ENCODE peak calls at places on chromosomes 5 and 9, in five cellular contexts. T, J, E, F and D are unnamed samples.

GRCh38 chr5:57696005-57696755 is 213.6 kb upstream of the ACTBL2 start:
- DNase-seq in T (no peak), J (no peak), E (no peak), F (no peak), D (no peak)

GRCh38 chr5:176389114-176389768 is 690 bp downstream of the HIGD2A start:
- DNase-seq in T (no peak), J (no peak), E (no peak), F (no peak), D (no peak)

GRCh38 chr5:103450333-103451061 is 112.1 kb downstream of the NUDT12 start:
- DNase-seq in T (no peak), J (peak; percentile 77), E (no peak), F (no peak), D (no peak)

GRCh38 chr5:10518352-10518751 is 45.5 kb upstream of the ANKRD33B start:
- DNase-seq in T (no peak), J (peak; percentile 68), E (no peak), F (no peak), D (no peak)

GRCh38 chr9:82987790-82988189 is 75.2 kb downstream of the RASEF start:
- DNase-seq in T (no peak), J (no peak), E (no peak), F (no peak), D (peak; percentile 56)

GRCh38 chr5:160685695-160686094 is 166.3 kb downstream of the ATP10B start:
- DNase-seq in T (no peak), J (no peak), E (peak; percentile 61), F (no peak), D (no peak)

GRCh38 chr9:85743290-85744128 is 1.8 kb upstream of the AGTPBP1 start:
- DNase-seq in T (no peak), J (peak; percentile 87), E (peak; percentile 22), F (peak; percentile 82), D (peak; percentile 46)

GRCh38 chr5:172299916-172300439 is 16.4 kb upstream of the UBTD2 start:
- DNase-seq in T (peak; percentile 15), J (peak; percentile 68), E (no peak), F (no peak), D (no peak)

GRCh38 chr5:1955586-1955985 is 72.9 kb upstream of the IRX4 start:
- DNase-seq in T (peak; percentile 56), J (no peak), E (no peak), F (no peak), D (no peak)

GRCh38 chr5:89255845-89256463 is 373.0 kb upstream of the MEF2C start:
- DNase-seq in T (no peak), J (peak; percentile 59), E (no peak), F (no peak), D (no peak)

GRCh38 chr9:109574061-109574882 is 76.2 kb upstream of the PTPN3 start:
- DNase-seq in T (no peak), J (peak; percentile 78), E (peak; percentile 55), F (no peak), D (no peak)

GRCh38 chr9:117887383-117887782 is 183.2 kb downstream of the TLR4 start:
- DNase-seq in T (no peak), J (no peak), E (no peak), F (no peak), D (no peak)

GRCh38 chr5:99900302-99900811 is 634.8 kb upstream of the FAM174A start:
- DNase-seq in T (no peak), J (no peak), E (peak; percentile 34), F (no peak), D (no peak)

GRCh38 chr5:56516936-56517521 is 283.9 kb upstream of the ANKRD55 start:
- DNase-seq in T (no peak), J (peak; percentile 47), E (peak; percentile 67), F (no peak), D (peak; percentile 32)

GRCh38 chr5:90866915-90867715 is 308.5 kb downstream of the ADGRV1 start:
- DNase-seq in T (no peak), J (peak; percentile 33), E (no peak), F (no peak), D (no peak)

GRCh38 chr5:9865574-9865973 is 235.4 kb upstream of the TAS2R1 start:
- DNase-seq in T (no peak), J (no peak), E (no peak), F (no peak), D (no peak)

GRCh38 chr5:170408189-170408588 is 19.0 kb upstream of the KCNMB1 start:
- DNase-seq in T (no peak), J (peak; percentile 8), E (no peak), F (no peak), D (no peak)

GRCh38 chr5:174204914-174205313 is 159.4 kb downstream of the NSG2 start:
- DNase-seq in T (no peak), J (no peak), E (peak; percentile 45), F (no peak), D (no peak)

GRCh38 chr9:119284118-119284517 is 85.1 kb downstream of the BRINP1 start:
- DNase-seq in T (no peak), J (peak; percentile 26), E (no peak), F (no peak), D (no peak)

GRCh38 chr9:33489070-33489469 is 15.3 kb upstream of the NOL6 start:
- DNase-seq in T (no peak), J (peak; percentile 74), E (no peak), F (no peak), D (no peak)

GRCh38 chr9:69554945-69555344 is 117.2 kb downstream of the APBA1 start:
- DNase-seq in T (no peak), J (peak; percentile 97), E (no peak), F (no peak), D (no peak)

GRCh38 chr5:27652505-27652904 is 614.1 kb upstream of the CDH9 start:
- DNase-seq in T (no peak), J (peak; percentile 10), E (no peak), F (no peak), D (no peak)
- TF ChIP-seq CTCF in T (no peak), J (no peak), E (no peak), F (no peak), D (no peak)

GRCh38 chr5:157739388-157740045 is 4.0 kb upstream of the LSM11 start:
- DNase-seq in T (no peak), J (no peak), E (no peak), F (no peak), D (no peak)

GRCh38 chr5:157743163-157744054 is at the start of gene LSM11:
- DNase-seq in T (peak; percentile 97), J (peak; percentile 87), E (peak; percentile 95), F (peak; percentile 96), D (peak; percentile 96)

GRCh38 chr5:157744055-157745011 is 821 bp downstream of the LSM11 start:
- DNase-seq in T (no peak), J (no peak), E (no peak), F (peak; percentile 73), D (peak; percentile 61)

GRCh38 chr5:157735991-157736390 is 4.8 kb downstream of the THG1L start:
- DNase-seq in T (no peak), J (no peak), E (no peak), F (no peak), D (no peak)

DNA sequence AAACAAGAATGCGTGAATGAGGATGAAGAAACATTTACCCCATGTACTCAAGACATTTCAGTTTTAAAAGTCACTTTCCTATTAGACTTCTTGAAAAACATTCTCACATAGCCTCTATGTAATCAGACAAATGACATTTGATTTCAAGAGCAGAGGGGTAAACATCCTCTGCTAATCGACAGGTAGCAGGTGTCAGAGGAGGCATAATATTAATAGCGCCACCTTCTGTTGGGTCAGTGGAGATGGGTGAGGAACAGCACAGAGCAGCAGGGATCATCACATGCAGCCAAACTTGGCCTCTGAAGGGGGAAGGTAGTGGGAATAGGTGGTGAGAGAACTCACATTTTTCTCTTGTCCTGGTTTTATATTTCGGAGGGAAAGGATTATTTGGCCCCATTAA is 3.3 kb upstream of the LSM11 start:
- DNase-seq in T (no peak), J (peak; percentile 18), E (peak; percentile 43), F (no peak), D (no peak)
- TF ChIP-seq CTCF in T (peak; percentile 54), J (peak; percentile 45), E (peak; percentile 56), F (peak; percentile 36), D (no peak)

GRCh38 chr9:124675261-124676158 is 95.6 kb downstream of the NR6A1 start:
- DNase-seq in T (no peak), J (no peak), E (no peak), F (no peak), D (no peak)
- TF ChIP-seq CTCF in T (no peak), J (no peak), E (no peak), F (no peak), D (no peak)

GRCh38 chr9:36969216-36969771 is 64.8 kb downstream of the PAX5 start:
- DNase-seq in T (no peak), J (no peak), E (no peak), F (peak; percentile 54), D (no peak)
- TF ChIP-seq CTCF in T (no peak), J (no peak), E (no peak), F (no peak), D (no peak)

DNA sequence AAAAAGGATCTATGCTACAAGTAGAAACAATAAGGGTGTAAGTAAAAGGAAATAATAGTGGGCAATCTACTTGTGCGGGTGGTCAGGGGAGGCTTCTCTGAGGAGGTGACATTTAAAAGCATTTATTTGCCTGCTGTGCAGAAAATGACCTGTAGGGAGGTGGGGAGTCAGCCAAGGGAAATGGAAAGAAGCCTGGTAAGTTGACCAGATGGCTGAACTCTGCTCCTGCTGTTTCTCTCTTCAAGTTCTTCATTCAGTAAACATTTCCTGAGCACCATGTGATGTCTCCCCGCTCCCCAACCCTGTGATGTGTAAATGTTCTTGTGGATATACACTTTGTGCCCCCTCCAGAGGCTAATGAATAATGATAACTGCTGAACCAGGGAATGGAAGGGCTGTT is 9.9 kb upstream of the SPIN1 start:
- DNase-seq in T (no peak), J (peak; percentile 24), E (no peak), F (no peak), D (no peak)
- TF ChIP-seq CTCF in T (peak; percentile 25), J (peak; percentile 18), E (no peak), F (no peak), D (no peak)

GRCh38 chr9:23790341-23791260 is 35.4 kb downstream of the ELAVL2 start:
- DNase-seq in T (no peak), J (no peak), E (no peak), F (no peak), D (no peak)

GRCh38 chr9:23789529-23790254 is 36.3 kb downstream of the ELAVL2 start:
- DNase-seq in T (no peak), J (no peak), E (no peak), F (no peak), D (no peak)

GRCh38 chr9:23781111-23781510 is 44.9 kb downstream of the ELAVL2 start:
- DNase-seq in T (no peak), J (no peak), E (no peak), F (no peak), D (no peak)

GRCh38 chr9:23783509-23783908 is 42.5 kb downstream of the ELAVL2 start:
- DNase-seq in T (no peak), J (no peak), E (no peak), F (no peak), D (no peak)

GRCh38 chr9:23784962-23785361 is 41.1 kb downstream of the ELAVL2 start:
- DNase-seq in T (no peak), J (no peak), E (no peak), F (no peak), D (no peak)
- TF ChIP-seq CTCF in T (no peak), J (no peak), E (no peak), F (no peak), D (no peak)

DNA sequence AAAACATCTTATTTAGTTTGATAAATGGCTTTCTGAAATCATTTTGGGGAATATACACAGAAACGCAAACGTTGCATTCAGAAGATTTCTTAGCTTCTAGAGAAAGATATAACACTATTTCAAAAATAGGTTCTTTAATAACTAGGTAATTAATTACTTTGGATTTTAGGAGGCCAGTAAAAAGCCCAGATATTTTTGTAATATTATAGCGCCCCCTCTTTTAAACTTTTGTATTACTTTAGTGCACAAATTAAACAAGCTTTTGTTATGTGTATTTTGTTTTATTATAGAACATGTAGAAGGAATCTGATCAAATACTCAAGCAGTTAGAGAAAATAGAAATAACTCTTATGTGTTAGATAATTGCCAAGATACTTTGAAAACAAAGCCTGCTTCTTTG is 57.7 kb downstream of the COMMD10 start:
- DNase-seq in T (no peak), J (no peak), E (no peak), F (no peak), D (no peak)
- TF ChIP-seq CTCF in T (no peak), J (no peak), E (no peak), F (no peak), D (no peak)